ENCODE peak calls at places on chromosomes 3 and 15, in four cellular contexts. D, G, C and R are unnamed samples.

GRCh38 chr3:54988302-54989022 is 60.6 kb upstream of the LRTM1 start:
- DNase-seq in C (no peak), D (no peak), G (no peak), R (no peak)

GRCh38 chr15:90044191-90044590 is 43.1 kb downstream of the ZNF710 start:
- DNase-seq in C (no peak), D (no peak), G (no peak), R (no peak)

GRCh38 chr3:20798666-20799065 is 612.7 kb upstream of the SGO1 start:
- DNase-seq in D (no peak), G (no peak), C (no peak), R (no peak)

GRCh38 chr3:23046536-23046935 is 156.6 kb upstream of the UBE2E2 start:
- DNase-seq in D (no peak), C (no peak), G (no peak), R (no peak)

GRCh38 chr3:169278092-169278491 is 385.4 kb downstream of the MECOM start:
- DNase-seq in C (no peak), G (no peak), D (no peak), R (no peak)

GRCh38 chr15:93238641-93239040 is 149.6 kb upstream of the RGMA start:
- DNase-seq in D (no peak), C (no peak), G (no peak), R (no peak)

GRCh38 chr3:4866841-4867240 is 112.4 kb upstream of the BHLHE40 start:
- DNase-seq in C (no peak), G (no peak), D (no peak), R (no peak)

GRCh38 chr15:51796777-51797474 is 32.5 kb upstream of the TMOD3 start:
- DNase-seq in G (no peak), D (no peak), C (peak), R (no peak)

GRCh38 chr15:39585394-39585841 is 4.5 kb downstream of the THBS1 start:
- DNase-seq in D (no peak), G (no peak), C (no peak), R (no peak)
- TF ChIP-seq FOSL1 in D (no peak), G (no peak), C (no peak), R (no peak)

DNA sequence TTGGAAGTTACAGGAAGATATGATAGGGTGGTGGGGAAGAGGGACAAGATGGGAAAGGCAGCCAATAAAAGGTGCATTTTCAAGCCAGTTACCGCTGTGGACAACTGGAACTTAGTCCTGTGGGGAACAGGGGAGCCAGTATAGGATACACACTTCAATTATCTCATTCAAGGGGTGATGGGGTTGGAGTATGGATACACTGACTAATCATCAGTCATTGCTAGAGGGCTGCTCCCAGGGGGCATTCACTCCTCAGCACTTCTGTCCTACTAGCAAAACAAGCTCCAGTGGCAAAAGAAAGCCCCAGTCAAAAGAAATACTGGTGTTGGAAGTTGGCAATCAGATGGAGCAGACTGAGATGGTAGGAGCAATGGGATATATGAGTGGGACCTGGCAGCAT is 183.4 kb upstream of the GADL1 start:
- DNase-seq in C (no peak), D (no peak), G (no peak), R (no peak)
- TF ChIP-seq FOSL1 in C (no peak), D (no peak), G (no peak), R (no peak)

DNA sequence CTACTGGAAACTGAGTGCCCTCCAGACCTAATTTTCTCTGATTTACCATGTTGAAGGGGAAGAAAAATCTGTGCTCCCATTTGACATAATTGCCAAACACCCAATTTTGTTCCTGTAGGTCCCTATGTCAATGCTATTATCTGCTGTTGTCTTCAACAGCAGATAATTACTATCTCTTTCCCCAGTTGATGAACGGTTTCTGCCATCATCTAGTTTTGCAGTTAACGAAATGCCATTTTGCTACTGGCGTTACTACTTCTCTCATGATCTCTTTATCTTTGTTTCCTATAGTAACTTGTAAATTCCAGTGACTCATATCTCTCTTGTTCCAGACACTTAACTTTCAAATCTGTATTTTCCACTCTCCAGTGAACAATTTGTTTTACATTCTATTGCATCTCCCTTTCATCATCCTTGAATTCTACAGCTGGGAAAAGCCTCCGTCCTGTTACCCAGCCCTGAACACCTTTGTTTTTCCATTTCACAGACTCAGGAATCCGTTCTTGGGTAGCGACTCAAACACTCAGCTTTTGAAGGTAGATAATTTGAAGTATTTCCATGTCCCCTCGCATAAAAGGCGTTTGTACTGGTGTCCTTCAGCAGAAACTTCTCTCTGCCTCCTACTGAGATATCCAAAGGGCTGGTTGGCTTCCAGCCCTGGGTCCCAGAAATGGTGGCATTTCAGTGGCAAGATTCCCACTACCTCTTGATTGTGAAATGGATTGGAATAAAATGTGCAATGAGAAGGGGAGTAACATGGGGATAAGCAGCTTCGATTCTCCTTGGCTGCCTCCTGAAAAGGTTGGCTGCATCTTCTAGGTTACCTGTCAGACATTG is 111.7 kb downstream of the FOXB1 start:
- DNase-seq in C (no peak), G (no peak), D (no peak), R (no peak)
- TF ChIP-seq FOSL1 in C (no peak), G (no peak), D (peak), R (no peak)

DNA sequence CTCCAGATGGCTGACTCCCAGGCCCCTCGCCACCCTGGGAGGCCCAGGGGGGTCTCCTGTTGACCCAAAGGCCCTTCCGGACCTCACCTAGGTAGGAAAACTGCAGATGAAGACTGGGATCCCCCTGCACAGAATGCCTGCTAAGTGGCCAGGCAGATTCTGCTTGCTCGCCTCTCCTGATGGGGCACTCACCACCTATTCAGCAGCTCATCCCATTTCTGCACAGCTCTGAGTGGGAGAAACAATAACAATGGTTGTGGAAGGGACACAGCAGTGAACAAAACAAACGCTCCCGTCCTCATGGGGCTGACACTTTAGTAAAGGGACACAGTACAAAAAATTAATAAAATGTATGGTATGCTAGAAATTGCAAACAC is 24.9 kb upstream of the FGD5 start:
- DNase-seq in D (no peak), G (no peak), C (no peak), R (no peak)
- TF ChIP-seq FOSL1 in D (no peak), G (no peak), C (no peak), R (no peak)

GRCh38 chr15:65580287-65580686 is 30.6 kb downstream of the INTS14 start:
- DNase-seq in C (peak), D (no peak), G (no peak), R (no peak)
- TF ChIP-seq FOSL1 in C (no peak), D (no peak), G (no peak), R (no peak)